ENCODE peak calls at places on chromosomes 3 and 15, in eight cellular contexts. O is AG04450, B is NT2/D1, K is cardiac fibroblast, M is NB4, L is lower leg skin, T is fibroblast of mammary gland, S is thoracic aorta. Z is an unnamed sample.

GRCh38 chr3:31124368-31124767 is 229.9 kb upstream of the GADL1 start:
- DNase-seq in K (peak), B (no peak), T (peak), L (no peak), M (no peak), O (no peak), S (no peak), Z (no peak)

GRCh38 chr3:135898774-135899173 is 66.8 kb upstream of the PPP2R3A start:
- DNase-seq in B (no peak), K (no peak), O (no peak), L (no peak), T (no peak), S (no peak), M (no peak), Z (no peak)

GRCh38 chr15:37773111-37773860 is 161.2 kb upstream of the TMCO5A start:
- DNase-seq in M (no peak), L (no peak), O (peak), K (peak), B (no peak), S (no peak), T (peak), Z (peak)

GRCh38 chr3:114745322-114746240 is 401.5 kb downstream of the ZBTB20 start:
- DNase-seq in K (peak), B (no peak), S (no peak), O (no peak), L (peak), M (no peak), T (peak), Z (peak)

GRCh38 chr15:64780600-64781156 is 5.3 kb upstream of the RBPMS2 start:
- DNase-seq in T (no peak), M (no peak), S (no peak), L (no peak), O (no peak), B (no peak), K (no peak), Z (no peak)

GRCh38 chr3:9302425-9303181 is 53.2 kb upstream of the SRGAP3 start:
- DNase-seq in K (peak), S (peak), B (peak), M (peak), O (peak), L (peak), T (peak), Z (peak)

GRCh38 chr3:127064391-127065137 is 81.6 kb downstream of the PLXNA1 start:
- DNase-seq in K (peak), B (no peak), M (peak), O (no peak), S (no peak), L (no peak), T (peak), Z (peak)

GRCh38 chr3:177144922-177145321 is 52.4 kb downstream of the TBL1XR1 start:
- DNase-seq in O (no peak), K (no peak), M (no peak), L (no peak), S (no peak), T (no peak), B (no peak), Z (no peak)

GRCh38 chr15:66405007-66405406 is 18.3 kb downstream of the MAP2K1 start:
- DNase-seq in B (no peak), L (no peak), O (no peak), M (no peak), S (no peak), T (no peak), K (no peak), Z (no peak)
- H3K4me3 ChIP-seq in B (no peak), L (no peak), O (no peak), M (no peak), S (no peak), T (no peak), K (no peak), Z (no peak)

GRCh38 chr15:60049948-60050347 is 45.8 kb downstream of the FOXB1 start:
- DNase-seq in O (no peak), B (no peak), K (no peak), S (no peak), T (no peak), L (no peak), M (no peak), Z (no peak)

GRCh38 chr15:60059186-60059585 is 55.1 kb downstream of the FOXB1 start:
- DNase-seq in O (no peak), T (no peak), S (no peak), K (no peak), M (no peak), L (no peak), B (no peak), Z (no peak)

GRCh38 chr15:60052796-60053195 is 48.7 kb downstream of the FOXB1 start:
- DNase-seq in T (no peak), O (no peak), B (no peak), M (no peak), L (no peak), S (no peak), K (no peak), Z (no peak)

GRCh38 chr15:60054472-60054871 is 50.4 kb downstream of the FOXB1 start:
- DNase-seq in K (no peak), L (no peak), M (no peak), B (no peak), T (no peak), S (no peak), O (no peak), Z (no peak)
- H3K4me3 ChIP-seq in K (no peak), L (no peak), M (no peak), B (no peak), T (no peak), S (no peak), O (no peak), Z (no peak)

DNA sequence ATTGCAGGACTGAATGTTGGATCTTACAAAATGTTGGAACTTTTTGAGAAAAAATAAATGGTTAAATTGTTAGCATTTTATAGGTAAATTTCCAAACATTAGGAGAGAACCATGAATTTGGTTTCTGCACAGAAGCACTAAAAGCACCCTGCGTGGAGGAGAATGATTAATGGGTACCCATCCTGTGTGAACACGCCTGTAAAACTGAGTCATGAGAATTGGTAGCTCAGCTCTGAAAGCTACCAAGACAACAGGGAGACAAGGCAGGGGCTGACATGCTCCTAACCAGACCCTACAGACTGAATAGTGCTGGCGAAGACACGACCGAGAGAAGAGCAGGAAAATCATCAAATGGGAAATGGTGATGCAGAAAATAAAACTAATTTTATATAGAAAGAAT is 32.4 kb upstream of the MTMR10 start:
- DNase-seq in T (peak), M (no peak), S (no peak), L (no peak), O (no peak), B (no peak), K (no peak), Z (no peak)
- H3K4me3 ChIP-seq in T (no peak), M (no peak), S (no peak), L (no peak), O (no peak), B (no peak), K (no peak), Z (no peak)

DNA sequence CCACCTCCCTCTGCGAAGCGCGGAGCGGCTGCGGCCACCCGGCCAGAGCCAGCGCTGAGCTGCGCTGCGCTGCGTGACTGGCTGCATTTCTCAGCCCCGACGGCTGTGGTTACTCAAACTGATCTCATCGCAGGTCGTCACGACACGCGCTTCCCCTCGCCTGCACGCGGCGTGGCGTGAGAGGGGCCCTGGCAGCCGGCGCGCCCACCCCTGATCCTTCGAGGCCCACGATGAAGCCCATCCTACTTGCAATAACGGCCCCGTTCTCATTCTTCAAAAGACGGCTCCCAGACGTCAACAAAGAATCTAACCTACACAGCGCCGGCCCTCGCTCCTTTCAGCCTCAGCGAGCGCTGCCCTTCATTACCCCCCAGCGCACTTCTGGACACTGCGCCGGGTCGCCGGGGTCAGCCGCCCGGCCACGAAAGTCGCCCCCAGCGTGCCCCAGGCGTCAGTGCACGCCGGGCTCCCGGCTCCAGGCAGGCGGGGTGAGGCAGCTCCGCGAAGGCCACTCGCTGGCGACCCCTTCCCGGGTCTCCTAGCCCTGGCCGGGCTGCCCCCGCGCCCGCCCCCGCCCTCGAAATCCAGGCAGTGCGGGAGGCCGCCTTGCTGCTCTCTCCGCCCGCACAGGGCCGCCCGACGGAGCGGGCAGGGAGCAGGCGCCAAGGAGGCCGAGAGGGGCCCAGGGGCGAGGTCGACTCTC is 9.9 kb upstream of the LEKR1 start:
- DNase-seq in B (no peak), M (peak), K (peak), L (no peak), T (peak), O (no peak), S (no peak), Z (peak)
- H3K4me3 ChIP-seq in B (peak), M (peak), K (peak), L (peak), T (peak), O (peak), S (peak), Z (peak)

GRCh38 chr3:4494807-4495200 is 1.7 kb downstream of the ITPR1 start:
- DNase-seq in K (no peak), O (no peak), L (no peak), M (peak), S (no peak), T (no peak), B (no peak), Z (no peak)
- H3K4me3 ChIP-seq in K (no peak), O (peak), L (no peak), M (peak), S (peak), T (peak), B (no peak), Z (peak)

GRCh38 chr3:134462236-134463059 is 23.3 kb downstream of the ANAPC13 start:
- DNase-seq in T (peak), S (no peak), K (peak), O (peak), M (no peak), B (no peak), L (no peak), Z (peak)
- H3K4me3 ChIP-seq in T (no peak), S (peak), K (no peak), O (no peak), M (no peak), B (no peak), L (no peak), Z (no peak)

GRCh38 chr3:68936855-68937254 is 4.5 kb upstream of the TAFA4 start:
- DNase-seq in M (no peak), L (no peak), K (no peak), T (no peak), O (no peak), S (no peak), B (no peak), Z (no peak)
- H3K4me3 ChIP-seq in M (no peak), L (no peak), K (no peak), T (no peak), O (no peak), S (no peak), B (no peak), Z (no peak)

GRCh38 chr3:121981473-121981872 is 40.6 kb downstream of the ILDR1 start:
- DNase-seq in B (no peak), L (no peak), O (no peak), M (no peak), S (no peak), T (no peak), K (no peak), Z (no peak)
- H3K4me3 ChIP-seq in B (no peak), L (no peak), O (no peak), M (no peak), S (no peak), T (no peak), K (no peak), Z (no peak)

GRCh38 chr15:81298606-81299005 is 25.3 kb downstream of the STARD5 start:
- DNase-seq in B (no peak), O (no peak), M (no peak), T (no peak), K (no peak), L (no peak), S (no peak), Z (no peak)

GRCh38 chr15:81296673-81297072 is 27.3 kb downstream of the STARD5 start:
- DNase-seq in M (peak), T (no peak), K (no peak), L (peak), S (no peak), O (no peak), B (no peak), Z (no peak)

GRCh38 chr15:81297147-81297572 is 26.8 kb downstream of the STARD5 start:
- DNase-seq in M (no peak), S (no peak), K (peak), B (no peak), L (no peak), O (no peak), T (no peak), Z (no peak)

GRCh38 chr15:81296218-81296617 is 27.7 kb downstream of the STARD5 start:
- DNase-seq in T (no peak), S (no peak), B (no peak), M (no peak), K (no peak), O (no peak), L (no peak), Z (no peak)

DNA sequence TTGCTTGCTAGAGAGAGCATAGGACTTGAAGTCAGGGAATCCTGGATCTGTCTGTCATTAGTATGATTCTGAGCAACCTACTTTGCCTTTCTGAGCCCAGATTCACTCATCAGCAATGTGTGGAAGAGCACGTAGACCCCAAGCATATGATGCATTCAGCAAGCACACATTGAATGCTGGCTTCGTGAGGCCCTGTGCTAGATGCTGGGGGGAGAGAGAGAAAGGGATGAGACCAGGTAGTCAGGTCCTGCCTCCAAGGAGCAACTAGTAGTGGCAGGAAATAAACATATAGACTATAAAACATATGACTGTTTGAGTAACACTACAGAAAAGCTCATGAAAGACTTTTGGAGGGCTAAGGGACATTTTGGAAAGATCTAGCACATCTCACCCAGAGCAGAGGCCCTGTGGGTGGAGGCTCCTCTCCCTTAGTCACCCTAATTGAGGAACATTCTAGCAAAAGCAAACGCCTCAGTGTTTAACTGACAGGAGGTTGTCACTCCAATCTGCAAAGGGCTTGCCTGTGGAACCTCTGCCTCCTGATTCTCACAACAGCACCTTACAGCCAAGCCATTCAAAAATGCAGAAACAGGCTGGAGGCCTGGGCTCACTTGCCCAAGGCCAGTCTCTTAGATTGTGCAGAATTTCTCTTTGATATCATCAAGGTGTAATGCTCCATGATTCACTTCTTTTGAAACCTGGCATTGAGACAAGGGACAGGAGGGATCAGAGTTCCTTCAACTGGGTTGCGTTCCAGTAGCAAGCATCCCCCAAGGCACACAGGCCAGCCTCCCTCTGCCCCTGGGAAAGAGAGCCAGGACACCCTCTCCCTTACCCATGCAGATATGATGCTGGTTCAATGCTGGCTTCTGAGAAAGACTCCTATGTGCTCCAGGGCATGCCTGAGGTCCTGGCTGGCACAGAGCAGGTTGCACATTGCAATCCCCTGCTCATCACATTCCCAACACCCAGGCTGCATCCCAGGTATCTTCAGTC is 26.1 kb downstream of the STARD5 start:
- DNase-seq in T (no peak), K (no peak), L (no peak), B (no peak), M (peak), O (no peak), S (no peak), Z (no peak)
- H3K4me3 ChIP-seq in T (no peak), K (no peak), L (no peak), B (no peak), M (peak), O (no peak), S (peak), Z (no peak)